ENCODE peak calls at places on chromosomes 3 and 15, in six cellular contexts. K is NT2/D1, X is stomach, G is heart right ventricle, O is hepatocyte, J is cardiac muscle cell. V is an unnamed sample.

GRCh38 chr15:65787260-65787659 is 4.8 kb downstream of the DENND4A start:
- DNase-seq in G (no peak), X (no peak), K (no peak), J (no peak), O (no peak), V (no peak)

GRCh38 chr15:95898746-95899145 is 431.8 kb upstream of the NR2F2 start:
- DNase-seq in O (no peak), X (no peak), K (no peak), G (no peak), J (no peak), V (no peak)

GRCh38 chr3:102037791-102038190 is 188.5 kb downstream of the NFKBIZ start:
- DNase-seq in O (no peak), K (no peak), J (no peak), X (no peak), G (no peak), V (no peak)

GRCh38 chr15:39365161-39365560 is 215.7 kb upstream of the THBS1 start:
- DNase-seq in J (no peak), K (no peak), X (no peak), G (no peak), O (no peak), V (no peak)

GRCh38 chr3:123586131-123586530 is 1.3 kb upstream of the HACD2 start:
- DNase-seq in O (peak; percentile 71), X (peak; percentile 40), J (peak; percentile 58), G (peak; percentile 6), K (peak; percentile 76), V (peak; percentile 21)

GRCh38 chr3:143150979-143151726 is 31.6 kb downstream of the CHST2 start:
- DNase-seq in J (no peak), X (no peak), G (peak; percentile 74), K (no peak), O (no peak), V (no peak)

GRCh38 chr3:64161481-64161952 is 63.7 kb downstream of the PRICKLE2 start:
- DNase-seq in G (no peak), J (no peak), K (no peak), O (no peak), X (no peak), V (no peak)

GRCh38 chr3:141737108-141737507 is 990 bp upstream of the RNF7 start:
- DNase-seq in K (no peak), J (no peak), O (no peak), X (no peak), G (no peak), V (no peak)

GRCh38 chr3:97793415-97794019 is 28.3 kb upstream of the CRYBG3 start:
- DNase-seq in J (peak; percentile 53), O (peak; percentile 55), X (no peak), G (peak; percentile 10), K (peak; percentile 13), V (no peak)

GRCh38 chr3:127669541-127670228 is 3.1 kb upstream of the ABTB1 start:
- DNase-seq in O (no peak), G (no peak), X (peak; percentile 17), J (no peak), K (no peak), V (no peak)

GRCh38 chr15:47870300-47870955 is 153.1 kb downstream of the SEMA6D start:
- DNase-seq in J (no peak), O (no peak), G (peak; percentile 9), K (no peak), X (no peak), V (no peak)

GRCh38 chr3:105518806-105519418 is 152.2 kb downstream of the ALCAM start:
- DNase-seq in G (no peak), O (peak; percentile 70), J (peak; percentile 72), X (no peak), K (peak; percentile 36), V (peak; percentile 46)

GRCh38 chr3:68402519-68402918 is 529.8 kb downstream of the TAFA4 start:
- DNase-seq in J (no peak), G (no peak), O (no peak), K (no peak), X (no peak), V (no peak)

GRCh38 chr3:153856932-153857331 is 264.3 kb upstream of the ARHGEF26 start:
- DNase-seq in J (no peak), O (no peak), G (no peak), K (peak; percentile 6), X (no peak), V (no peak)

GRCh38 chr3:111572061-111572460 is 23.1 kb downstream of the ZBED2 start:
- DNase-seq in K (no peak), O (no peak), J (no peak), G (no peak), X (no peak), V (no peak)

GRCh38 chr3:197445886-197446631 is 109.7 kb downstream of the BDH1 start:
- DNase-seq in O (no peak), K (no peak), J (no peak), G (no peak), X (no peak), V (no peak)

GRCh38 chr15:101145362-101145761 is 106.5 kb downstream of the CHSY1 start:
- DNase-seq in G (no peak), X (no peak), O (no peak), J (no peak), K (no peak), V (no peak)

GRCh38 chr3:176959867-176960266 is 237.4 kb downstream of the TBL1XR1 start:
- DNase-seq in J (no peak), X (no peak), G (no peak), K (no peak), O (no peak), V (no peak)

GRCh38 chr15:68383161-68384074 is 48.5 kb downstream of the ITGA11 start:
- DNase-seq in K (peak; percentile 48), O (peak; percentile 44), J (peak; percentile 41), X (peak; percentile 26), G (peak; percentile 46), V (peak; percentile 77)

GRCh38 chr3:180828723-180829408 is 83.6 kb upstream of the FXR1 start:
- DNase-seq in O (no peak), X (no peak), G (no peak), J (no peak), K (no peak), V (peak; percentile 22)

GRCh38 chr3:42852443-42852842 is 23.2 kb downstream of the CYP8B1 start:
- DNase-seq in G (no peak), K (no peak), X (no peak), O (peak; percentile 59), J (no peak), V (no peak)

GRCh38 chr15:80710635-80711553 is 15.8 kb downstream of the ABHD17C start:
- DNase-seq in J (no peak), X (no peak), G (no peak), K (no peak), O (no peak), V (no peak)

GRCh38 chr3:72298201-72299155 is 513.5 kb upstream of the PROK2 start:
- DNase-seq in O (no peak), K (no peak), X (no peak), G (no peak), J (no peak), V (no peak)

GRCh38 chr3:170830580-170830979 is 39.4 kb downstream of the RPL22L1 start:
- DNase-seq in O (no peak), X (no peak), J (no peak), K (no peak), G (no peak), V (no peak)

GRCh38 chr15:30882861-30883433 is 20.8 kb upstream of the FAN1 start:
- DNase-seq in K (no peak), X (no peak), O (no peak), J (no peak), G (no peak), V (no peak)

GRCh38 chr3:160676547-160677303 is at the start of gene ARL14:
- DNase-seq in X (peak; percentile 39), G (no peak), J (no peak), O (peak; percentile 78), K (no peak), V (no peak)

GRCh38 chr3:39295184-39295775 is 15.4 kb upstream of the CX3CR1 start:
- DNase-seq in K (no peak), G (no peak), J (no peak), O (no peak), X (no peak), V (no peak)

GRCh38 chr3:189013224-189013888 is 158.4 kb upstream of the TPRG1 start:
- DNase-seq in G (no peak), J (no peak), O (no peak), K (no peak), X (no peak), V (no peak)

GRCh38 chr3:127068871-127069270 is 86.0 kb downstream of the PLXNA1 start:
- DNase-seq in K (no peak), X (no peak), O (no peak), J (no peak), G (no peak), V (no peak)

DNA sequence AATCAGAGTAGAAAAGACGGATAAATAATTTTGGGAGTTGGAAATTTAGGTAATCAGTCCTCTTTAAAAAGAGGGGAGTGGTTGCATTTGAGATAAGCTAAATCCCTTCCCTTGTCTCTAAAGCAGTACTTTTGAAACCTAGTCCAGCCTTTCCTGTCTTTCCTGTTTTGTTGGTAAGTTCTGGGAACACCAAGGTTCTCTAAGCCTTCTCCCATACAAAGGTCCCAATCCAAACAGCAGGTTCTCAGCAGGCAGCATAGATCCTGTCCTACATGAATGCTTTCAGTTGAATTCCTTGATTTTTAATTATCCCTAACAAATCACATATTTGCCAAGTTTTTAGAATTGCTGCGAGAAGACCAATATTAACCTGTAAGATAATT is 130.3 kb upstream of the NR2E3 start:
- DNase-seq in X (peak; percentile 28), K (no peak), O (no peak), G (no peak), J (no peak), V (no peak)
- H3K4me3 ChIP-seq in X (no peak overlapping the region), K (no peak overlapping the region), O (no peak overlapping the region), G (no peak overlapping the region), J (no peak overlapping the region), V (no peak overlapping the region)

GRCh38 chr3:30672959-30673358 is 66.6 kb downstream of the TGFBR2 start:
- DNase-seq in O (no peak), G (no peak), K (no peak), X (no peak), J (no peak), V (no peak)
- H3K36me3 ChIP-seq in O (no peaks in the 10 kb centered on the region), G (no peaks in the 10 kb centered on the region), K (peaks cover 54% of the 10 kb centered on the region), X (peaks cover 97% of the 10 kb centered on the region), J (peaks cover 36% of the 10 kb centered on the region), V (peaks cover 23% of the 10 kb centered on the region)

DNA sequence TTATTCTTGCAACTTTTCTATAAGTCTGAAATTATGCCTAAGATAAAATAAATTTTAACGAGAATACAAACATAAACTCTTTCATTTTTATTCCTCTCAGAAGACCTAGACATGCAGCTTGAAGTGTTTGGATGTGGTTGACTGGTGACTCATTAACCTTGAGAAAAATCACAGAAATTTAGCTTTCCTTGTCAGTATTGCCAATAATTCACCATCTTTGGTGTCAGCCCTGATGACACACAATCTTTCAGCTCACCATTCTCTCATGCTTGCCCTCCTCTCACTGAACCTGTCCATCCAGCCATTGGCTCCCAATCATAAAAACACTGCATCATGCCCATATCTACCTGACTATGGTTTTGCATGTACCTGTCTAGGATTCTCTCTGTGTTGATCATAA is 22.6 kb upstream of the TNFAIP8L3 start:
- DNase-seq in X (no peak), K (no peak), G (no peak), O (no peak), J (no peak), V (no peak)
- H3K4me3 ChIP-seq in X (no peak overlapping the region), K (no peak overlapping the region), G (no peak overlapping the region), O (no peak overlapping the region), J (no peak overlapping the region), V (no peak overlapping the region)

DNA sequence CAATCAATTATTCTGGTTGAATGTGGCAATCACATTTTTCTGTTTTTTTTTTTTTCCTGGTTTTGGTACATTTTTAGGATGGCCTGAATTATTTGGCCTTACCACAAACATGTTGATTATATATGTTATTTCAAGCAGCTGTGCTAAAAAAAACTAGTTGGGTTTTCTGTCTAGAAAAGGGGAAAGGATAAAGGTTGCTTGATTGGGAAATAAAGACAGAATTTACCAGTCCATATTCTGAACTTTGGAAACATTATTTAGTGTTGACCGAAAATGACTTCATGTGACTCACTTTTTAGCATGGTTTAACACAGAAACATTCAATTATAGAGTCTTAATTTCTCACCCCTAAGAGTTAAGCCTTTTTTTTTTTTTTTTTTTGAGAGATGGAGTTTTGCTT is 8.1 kb downstream of the MORF4L1 start:
- DNase-seq in X (no peak), O (no peak), G (no peak), K (no peak), J (no peak), V (no peak)
- H3K36me3 ChIP-seq in X (peaks cover 49% of the 10 kb centered on the region), O (no peaks in the 10 kb centered on the region), G (no peaks in the 10 kb centered on the region), K (peaks cover 67% of the 10 kb centered on the region), J (peaks cover 38% of the 10 kb centered on the region), V (peaks cover 4% of the 10 kb centered on the region)